ENCODE peak calls at places on chromosomes 3 and 15, in six cellular contexts. D is Karpas-422; H is sigmoid colon; E is CD8-positive, alpha-beta memory T cell; A is psoas muscle; G is right cardiac atrium. C is an unnamed sample. For H3K9me3, the result is how much of the 10 kb centered on the place peaks cover.

GRCh38 chr3:187705164-187705563 is 2.8 kb upstream of the RTP2 start:
- DNase-seq in D (no peak), H (no peak), E (no peak), A (no peak), G (no peak), C (no peak)

GRCh38 chr15:90000175-90000923 is 775 bp upstream of the ZNF710 start:
- DNase-seq in D (peak), H (peak), E (no peak), A (peak), G (peak), C (peak)

GRCh38 chr3:65783117-65783516 is 255.6 kb downstream of the MAGI1 start:
- DNase-seq in D (no peak), H (no peak), E (no peak), A (no peak), G (no peak), C (no peak)

GRCh38 chr3:78268716-78269668 is 1229.1 kb downstream of the ROBO2 start:
- DNase-seq in D (no peak), H (peak), E (no peak), A (no peak), G (no peak), C (no peak)

GRCh38 chr3:65052101-65052500 is 364.3 kb upstream of the ADAMTS9 start:
- DNase-seq in D (no peak), H (no peak), E (no peak), A (no peak), G (no peak), C (no peak)

GRCh38 chr3:13536832-13537231 is 12.1 kb upstream of the FBLN2 start:
- DNase-seq in D (no peak), H (no peak), E (no peak), A (no peak), G (peak), C (no peak)

GRCh38 chr3:171936231-171936841 is 93.2 kb downstream of the TMEM212 start:
- DNase-seq in D (no peak), H (no peak), E (no peak), A (peak), G (no peak), C (peak)

GRCh38 chr15:89469331-89470107 is 26.9 kb downstream of the RHCG start:
- DNase-seq in D (no peak), H (no peak), E (no peak), A (no peak), G (no peak), C (no peak)

GRCh38 chr3:4821975-4822374 is 157.3 kb upstream of the BHLHE40 start:
- DNase-seq in D (no peak), H (no peak), E (peak), A (no peak), G (no peak), C (no peak)

GRCh38 chr15:70416851-70417250 is 319.1 kb upstream of the TLE3 start:
- DNase-seq in D (no peak), H (no peak), E (no peak), A (no peak), G (no peak), C (no peak)

GRCh38 chr15:62873203-62873602 is 169.3 kb upstream of the TPM1 start:
- DNase-seq in D (no peak), H (no peak), E (no peak), A (no peak), G (no peak), C (no peak)

GRCh38 chr3:105399611-105400010 is 32.9 kb downstream of the ALCAM start:
- DNase-seq in D (no peak), H (no peak), E (no peak), A (no peak), G (no peak), C (no peak)

GRCh38 chr15:69410290-69410874 is 3.8 kb upstream of the KIF23 start:
- DNase-seq in D (peak), H (no peak), E (no peak), A (no peak), G (no peak), C (peak)

GRCh38 chr3:60045686-60046085 is 995.9 kb upstream of the CFAP20DC start:
- DNase-seq in D (no peak), H (no peak), E (no peak), A (no peak), G (no peak), C (no peak)

GRCh38 chr3:178320481-178321352 is 215.5 kb upstream of the KCNMB2 start:
- DNase-seq in D (no peak), H (peak), E (no peak), A (no peak), G (peak), C (peak)

GRCh38 chr3:7585052-7585451 is 724.1 kb downstream of the GRM7 start:
- DNase-seq in D (no peak), H (no peak), E (no peak), A (no peak), G (no peak), C (no peak)
- H3K9me3 ChIP-seq in D (under half), H (under half), E (under half), A (under half), G (under half), C (under half)

GRCh38 chr15:47293763-47294162 is 423.5 kb upstream of the SEMA6D start:
- DNase-seq in D (no peak), H (peak), E (no peak), A (peak), G (peak), C (peak)

GRCh38 chr15:47300035-47300434 is 417.3 kb upstream of the SEMA6D start:
- DNase-seq in D (no peak), H (no peak), E (no peak), A (no peak), G (no peak), C (no peak)

GRCh38 chr15:47294765-47295259 is 422.5 kb upstream of the SEMA6D start:
- DNase-seq in D (no peak), H (no peak), E (no peak), A (no peak), G (no peak), C (no peak)

GRCh38 chr15:47300596-47300995 is 416.7 kb upstream of the SEMA6D start:
- DNase-seq in D (no peak), H (no peak), E (no peak), A (no peak), G (no peak), C (no peak)

GRCh38 chr15:47296911-47297310 is 420.4 kb upstream of the SEMA6D start:
- DNase-seq in D (no peak), H (no peak), E (no peak), A (no peak), G (no peak), C (no peak)
- H3K9me3 ChIP-seq in D (under half), H (under half), E (under half), A (under half), G (under half), C (under half)

GRCh38 chr15:48147358-48147757 is 26.6 kb downstream of the SLC24A5 start:
- DNase-seq in D (no peak), H (no peak), E (no peak), A (no peak), G (no peak), C (no peak)
- H3K9me3 ChIP-seq in D (under half), H (under half), E (under half), A (under half), G (under half), C (under half)

DNA sequence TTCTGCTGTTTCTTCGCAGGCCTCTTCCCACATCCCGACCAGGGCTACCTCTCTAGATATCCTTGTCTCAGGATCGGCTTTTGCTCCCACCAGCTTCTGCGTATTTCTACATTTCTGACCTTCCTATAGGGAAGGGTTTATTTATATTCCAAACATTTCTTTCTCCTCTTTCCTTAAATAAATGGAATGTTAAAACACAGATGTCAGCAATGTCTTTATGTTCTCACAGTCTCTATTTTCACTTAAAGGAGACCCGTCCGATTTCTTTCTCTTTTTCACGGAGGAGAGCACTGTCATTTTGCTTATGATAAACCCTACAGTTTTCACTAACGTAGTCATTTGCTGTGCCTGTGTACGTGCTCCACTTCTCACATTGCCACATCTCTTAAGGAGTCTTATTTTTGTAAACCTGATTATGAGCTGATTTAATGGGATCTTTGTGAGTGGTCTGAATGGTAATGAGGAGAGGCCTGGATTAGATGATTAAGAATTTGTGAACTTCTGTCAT is 630 bp downstream of the KIF15 start:
- DNase-seq in D (peak), H (no peak), E (no peak), A (no peak), G (no peak), C (no peak)
- H3K9me3 ChIP-seq in D (under half), H (under half), E (under half), A (under half), G (under half), C (under half)

GRCh38 chr3:38062809-38063208 is 23.8 kb downstream of the DLEC1 start:
- DNase-seq in D (no peak), H (no peak), E (no peak), A (no peak), G (no peak), C (no peak)

GRCh38 chr3:38059597-38059996 is 20.6 kb downstream of the DLEC1 start:
- DNase-seq in D (no peak), H (no peak), E (no peak), A (no peak), G (no peak), C (no peak)

GRCh38 chr3:38054166-38054991 is 15.4 kb downstream of the DLEC1 start:
- DNase-seq in D (no peak), H (no peak), E (no peak), A (no peak), G (no peak), C (no peak)

GRCh38 chr3:38059148-38059547 is 20.1 kb downstream of the DLEC1 start:
- DNase-seq in D (peak), H (no peak), E (no peak), A (no peak), G (no peak), C (no peak)
- H3K9me3 ChIP-seq in D (under half), H (under half), E (under half), A (under half), G (under half), C (under half)

C was measured in MG63.